ENCODE peak calls at places on chromosomes 2 and 18, in four cellular contexts. W, B, G and U are unnamed samples.

GRCh38 chr2:229582151-229582550 is 132.2 kb downstream of the DNER start:
- DNase-seq in B (no peak), W (peak; percentile 21), G (no peak), U (no peak)

GRCh38 chr2:20650412-20650879 is 452 bp downstream of the HS1BP3 start:
- DNase-seq in G (peak; percentile 46), B (peak; percentile 38), W (peak; percentile 48), U (no peak)

GRCh38 chr2:187475499-187476248 is 27.6 kb upstream of the CALCRL start:
- DNase-seq in B (no peak), G (no peak), W (no peak), U (no peak)

GRCh38 chr2:54279385-54279784 is 23.4 kb upstream of the TSPYL6 start:
- DNase-seq in B (no peak), G (no peak), W (peak; percentile 16), U (no peak)

GRCh38 chr2:189347540-189347939 is 93.7 kb upstream of the WDR75 start:
- DNase-seq in W (peak; percentile 97), B (peak; percentile 96), G (peak; percentile 42), U (peak; percentile 84)

GRCh38 chr18:61127714-61128485 is 205.3 kb upstream of the CDH20 start:
- DNase-seq in G (no peak), W (no peak), B (no peak), U (no peak)

GRCh38 chr2:219126555-219126954 is 34.1 kb downstream of the NHEJ1 start:
- DNase-seq in G (no peak), B (no peak), W (no peak), U (peak; percentile 77)

GRCh38 chr2:96024336-96025106 is 10.2 kb downstream of the GPAT2 start:
- DNase-seq in W (no peak), G (no peak), B (no peak), U (no peak)

GRCh38 chr2:220277445-220277960 is 650.1 kb downstream of the SLC4A3 start:
- DNase-seq in B (peak; percentile 89), G (peak; percentile 83), W (peak; percentile 45), U (peak; percentile 78)

GRCh38 chr2:158583923-158584322 is 127.2 kb downstream of the PKP4 start:
- DNase-seq in B (no peak), G (no peak), W (no peak), U (no peak)

GRCh38 chr2:86396304-86396785 is 44.8 kb upstream of the KDM3A start:
- DNase-seq in W (peak; percentile 24), G (peak; percentile 66), B (peak; percentile 20), U (peak; percentile 42)

GRCh38 chr2:182300603-182301002 is 126.2 kb downstream of the PDE1A start:
- DNase-seq in W (peak; percentile 11), G (no peak), B (no peak), U (peak; percentile 82)

GRCh38 chr2:190325588-190325987 is 6.0 kb upstream of the HIBCH start:
- DNase-seq in B (no peak), G (no peak), W (no peak), U (no peak)

GRCh38 chr2:23696163-23697045 is 230.5 kb downstream of the ATAD2B start:
- DNase-seq in W (no peak), G (no peak), B (no peak), U (no peak)

GRCh38 chr2:232444409-232445148 is 11.4 kb upstream of the ALPI start:
- DNase-seq in G (peak; percentile 48), B (peak; percentile 50), W (peak; percentile 59), U (no peak)

GRCh38 chr2:203636896-203637818 is 69.3 kb upstream of the CD28 start:
- DNase-seq in W (peak; percentile 62), G (no peak), B (no peak), U (no peak)

GRCh38 chr18:2100694-2101213 is 470.6 kb downstream of the METTL4 start:
- DNase-seq in B (no peak), G (no peak), W (no peak), U (no peak)

DNA sequence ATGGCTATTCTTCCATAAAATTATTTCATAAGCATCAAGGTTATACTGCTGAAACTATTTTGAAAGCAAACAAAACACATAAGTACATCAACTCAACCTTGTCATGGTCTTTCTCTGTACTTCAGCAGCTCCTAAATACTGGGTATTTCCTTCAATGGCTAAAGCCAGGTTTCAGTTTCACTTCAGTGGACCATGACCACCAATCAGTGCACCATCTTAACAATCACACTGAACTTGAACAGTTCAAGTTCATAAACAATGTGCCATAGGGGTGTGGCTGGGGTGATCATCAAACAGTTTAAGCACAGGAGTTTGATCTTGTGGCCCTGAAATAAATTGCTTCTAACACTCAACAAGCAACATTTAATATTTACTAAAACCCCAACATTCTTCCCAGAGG is 124.1 kb upstream of the FIGN start:
- DNase-seq in W (peak; percentile 7), B (peak; percentile 0), G (no peak), U (peak; percentile 56)
- H3K4me3 ChIP-seq in W (no peak overlapping the region), B (peak overlapping the region; percentile 18), G (no peak overlapping the region), U (no peak overlapping the region)

GRCh38 chr2:104028066-104028465 is 825.8 kb upstream of the POU3F3 start:
- DNase-seq in G (no peak), B (no peak), W (no peak), U (no peak)

GRCh38 chr2:104033399-104033798 is 820.5 kb upstream of the POU3F3 start:
- DNase-seq in B (no peak), G (no peak), W (no peak), U (peak; percentile 10)
- TF ChIP-seq CTCF in B (no peak), G (peak; percentile 24), W (no peak), U (peak; percentile 76)

DNA sequence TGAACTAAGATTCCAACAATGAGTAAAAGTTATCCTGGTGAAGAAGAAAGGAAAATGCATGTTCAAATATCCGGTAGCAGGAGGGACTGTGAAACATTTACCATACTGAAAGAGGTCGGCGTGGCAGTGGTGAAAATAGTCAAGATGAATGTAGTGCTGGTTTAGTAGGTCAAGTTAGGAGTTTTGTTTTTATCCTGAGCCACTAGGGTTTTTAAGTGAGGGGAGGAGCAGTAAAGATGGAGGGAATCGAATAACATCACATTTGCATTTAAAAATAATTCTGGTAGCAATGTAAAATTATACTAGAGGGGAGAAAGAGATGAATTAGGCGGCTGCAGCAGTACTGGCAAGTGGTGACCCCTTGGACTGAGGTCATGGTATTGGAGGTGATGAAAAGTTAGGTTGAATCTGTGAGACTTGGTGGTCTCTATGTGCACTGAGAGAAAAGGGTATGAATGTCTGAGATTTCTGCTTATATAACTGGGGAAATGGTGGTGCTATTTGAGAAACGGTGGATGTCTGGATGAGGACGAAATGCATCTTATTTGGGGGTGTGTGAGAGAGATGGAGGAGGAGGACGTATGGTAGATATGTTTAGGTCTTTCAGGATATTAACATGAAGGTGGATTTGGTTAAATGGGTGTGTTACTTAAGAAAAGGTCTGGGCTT is 5.9 kb downstream of the VAPA start:
- DNase-seq in G (no peak), W (no peak), B (no peak), U (no peak)
- H3K4me3 ChIP-seq in G (no peak overlapping the region), W (no peak overlapping the region), B (no peak overlapping the region), U (no peak overlapping the region)

DNA sequence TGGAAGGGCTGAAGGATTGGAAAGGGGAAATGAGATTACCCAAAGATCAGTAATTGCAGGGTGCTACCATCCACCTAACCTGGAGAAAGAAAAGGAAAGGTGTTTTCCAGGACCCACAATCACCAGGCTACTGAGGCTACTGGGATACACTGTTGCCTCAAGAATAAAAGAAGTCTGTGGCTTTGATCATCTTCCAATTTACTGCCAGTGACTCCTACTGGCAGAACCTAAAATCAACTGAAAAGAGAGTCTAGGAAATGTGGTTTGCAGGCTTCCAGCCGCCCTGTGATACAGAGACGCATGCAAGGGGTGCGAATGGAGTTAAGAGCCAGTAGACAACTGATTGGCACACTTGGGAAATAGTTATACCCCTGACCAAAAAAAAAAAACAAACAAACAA is 16.6 kb upstream of the TTL start:
- DNase-seq in W (peak; percentile 15), B (peak; percentile 17), G (no peak), U (no peak)
- TF ChIP-seq CTCF in W (peak; percentile 40), B (peak; percentile 35), G (no peak), U (peak; percentile 41)

GRCh38 chr2:38407111-38407682 is 30.1 kb upstream of the ATL2 start:
- DNase-seq in G (no peak), W (peak; percentile 41), B (no peak), U (no peak)

GRCh38 chr2:38406597-38407110 is 29.6 kb upstream of the ATL2 start:
- DNase-seq in W (peak; percentile 93), G (no peak), B (no peak), U (no peak)

GRCh38 chr2:38405917-38406596 is 29.0 kb upstream of the ATL2 start:
- DNase-seq in G (no peak), B (no peak), W (no peak), U (no peak)

GRCh38 chr2:38409136-38409903 is 32.2 kb upstream of the ATL2 start:
- DNase-seq in G (peak; percentile 50), B (no peak), W (no peak), U (no peak)

GRCh38 chr2:38409904-38410167 is 32.8 kb upstream of the ATL2 start:
- DNase-seq in W (no peak), G (no peak), B (no peak), U (no peak)
- H3K4me3 ChIP-seq in W (no peak overlapping the region), G (no peak overlapping the region), B (no peak overlapping the region), U (no peak overlapping the region)

GRCh38 chr2:169493360-169493759 is 14.1 kb downstream of the BBS5 start:
- DNase-seq in B (no peak), G (no peak), W (no peak), U (no peak)
- TF ChIP-seq CTCF in B (no peak), G (no peak), W (no peak), U (no peak)

DNA sequence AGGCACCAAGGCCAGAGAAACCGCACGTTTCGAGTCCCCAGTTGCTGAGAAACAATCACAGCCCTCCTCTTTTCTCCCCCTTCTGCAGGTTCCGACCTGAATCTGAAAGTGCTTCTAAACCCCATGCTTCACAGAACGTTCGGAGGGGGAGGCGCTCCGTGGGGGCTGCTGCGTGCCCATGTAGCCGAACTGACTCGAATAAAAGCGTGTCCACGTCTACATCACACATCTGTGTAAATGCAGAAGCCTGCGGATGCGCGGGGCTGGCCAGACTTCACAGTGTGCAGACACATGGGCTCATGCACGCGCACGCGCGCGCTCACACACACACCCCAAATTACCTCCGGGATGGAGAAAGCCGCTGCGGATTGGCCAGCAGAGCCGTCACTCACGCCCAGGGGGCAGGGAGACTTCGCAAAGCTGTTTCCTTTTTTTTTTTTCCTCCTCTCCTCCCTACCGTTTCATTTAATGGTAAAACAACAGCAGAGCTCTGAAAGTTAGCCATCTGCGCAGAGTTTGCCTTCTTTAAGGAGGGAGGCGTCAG is 2.3 kb downstream of the ZNF516 start:
- DNase-seq in G (peak; percentile 99), W (peak; percentile 99), B (peak; percentile 99), U (peak; percentile 84)
- H3K4me3 ChIP-seq in G (peak overlapping the region; percentile 75), W (peak overlapping the region; percentile 77), B (peak overlapping the region; percentile 81), U (peak overlapping the region; percentile 85)

GRCh38 chr18:46395795-46396194 is 261.2 kb downstream of the LOXHD1 start:
- DNase-seq in G (no peak), W (no peak), B (no peak), U (no peak)

GRCh38 chr18:46397174-46397573 is 259.8 kb downstream of the LOXHD1 start:
- DNase-seq in B (no peak), G (no peak), W (no peak), U (no peak)

GRCh38 chr18:46392576-46392975 is 264.4 kb downstream of the LOXHD1 start:
- DNase-seq in B (no peak), W (no peak), G (no peak), U (no peak)

GRCh38 chr18:46393961-46394360 is 263.1 kb downstream of the LOXHD1 start:
- DNase-seq in B (no peak), G (no peak), W (no peak), U (no peak)

GRCh38 chr18:46393230-46393629 is 263.8 kb downstream of the LOXHD1 start:
- DNase-seq in G (no peak), W (no peak), B (no peak), U (no peak)
- TF ChIP-seq CTCF in G (no peak), W (no peak), B (no peak), U (peak; percentile 50)

GRCh38 chr2:81078102-81078501 is 773.5 kb upstream of the LRRTM1 start:
- DNase-seq in B (no peak), W (no peak), G (no peak), U (no peak)
- H3K4me3 ChIP-seq in B (no peak overlapping the region), W (no peak overlapping the region), G (no peak overlapping the region), U (no peak overlapping the region)